ENCODE peak calls at places on chromosomes 13 and 19, in eight cellular contexts. T, H, S, N, O, Z, W and I are unnamed samples.

GRCh38 chr13:91704398-91704797 is 306.0 kb downstream of the GPC5 start:
- DNase-seq in N (no peak), H (peak; percentile 1), S (no peak), W (no peak), T (no peak), O (no peak), Z (no peak), I (no peak)

GRCh38 chr13:70987043-70987442 is 878.8 kb upstream of the KLHL1 start:
- DNase-seq in W (no peak), S (no peak), Z (no peak), O (no peak), H (no peak), N (peak; percentile 43), T (no peak), I (no peak)

GRCh38 chr19:19120308-19121156 is 17.7 kb downstream of the TMEM161A start:
- DNase-seq in S (no peak), O (peak; percentile 99), N (no peak), H (peak; percentile 78), Z (no peak), T (peak; percentile 89), W (peak; percentile 82), I (peak; percentile 53)

GRCh38 chr19:33878136-33878535 is 81.5 kb downstream of the KCTD15 start:
- DNase-seq in Z (no peak), N (peak; percentile 9), S (no peak), T (no peak), H (no peak), O (no peak), W (no peak), I (no peak)

GRCh38 chr13:108560092-108560491 is 69.3 kb upstream of the MYO16 start:
- DNase-seq in N (no peak), S (no peak), Z (no peak), O (peak; percentile 4), W (no peak), H (no peak), T (no peak), I (no peak)

GRCh38 chr19:55973982-55974381 is 12.6 kb upstream of the NLRP5 start:
- DNase-seq in Z (no peak), W (no peak), N (no peak), H (no peak), T (no peak), O (no peak), S (no peak), I (no peak)

GRCh38 chr19:18507021-18507726 is 14.7 kb downstream of the ELL start:
- DNase-seq in W (no peak), Z (no peak), T (peak; percentile 37), N (no peak), H (no peak), S (no peak), O (no peak), I (peak; percentile 69)

GRCh38 chr19:16447015-16447384 is 24.8 kb downstream of the EPS15L1 start:
- DNase-seq in Z (no peak), O (no peak), N (peak; percentile 86), S (no peak), H (peak; percentile 91), T (peak; percentile 98), W (peak; percentile 95), I (no peak)

GRCh38 chr13:114106991-114107685 is 25.3 kb downstream of the RASA3 start:
- DNase-seq in Z (peak; percentile 18), N (peak; percentile 66), S (no peak), O (no peak), W (no peak), T (no peak), H (no peak), I (no peak)

DNA sequence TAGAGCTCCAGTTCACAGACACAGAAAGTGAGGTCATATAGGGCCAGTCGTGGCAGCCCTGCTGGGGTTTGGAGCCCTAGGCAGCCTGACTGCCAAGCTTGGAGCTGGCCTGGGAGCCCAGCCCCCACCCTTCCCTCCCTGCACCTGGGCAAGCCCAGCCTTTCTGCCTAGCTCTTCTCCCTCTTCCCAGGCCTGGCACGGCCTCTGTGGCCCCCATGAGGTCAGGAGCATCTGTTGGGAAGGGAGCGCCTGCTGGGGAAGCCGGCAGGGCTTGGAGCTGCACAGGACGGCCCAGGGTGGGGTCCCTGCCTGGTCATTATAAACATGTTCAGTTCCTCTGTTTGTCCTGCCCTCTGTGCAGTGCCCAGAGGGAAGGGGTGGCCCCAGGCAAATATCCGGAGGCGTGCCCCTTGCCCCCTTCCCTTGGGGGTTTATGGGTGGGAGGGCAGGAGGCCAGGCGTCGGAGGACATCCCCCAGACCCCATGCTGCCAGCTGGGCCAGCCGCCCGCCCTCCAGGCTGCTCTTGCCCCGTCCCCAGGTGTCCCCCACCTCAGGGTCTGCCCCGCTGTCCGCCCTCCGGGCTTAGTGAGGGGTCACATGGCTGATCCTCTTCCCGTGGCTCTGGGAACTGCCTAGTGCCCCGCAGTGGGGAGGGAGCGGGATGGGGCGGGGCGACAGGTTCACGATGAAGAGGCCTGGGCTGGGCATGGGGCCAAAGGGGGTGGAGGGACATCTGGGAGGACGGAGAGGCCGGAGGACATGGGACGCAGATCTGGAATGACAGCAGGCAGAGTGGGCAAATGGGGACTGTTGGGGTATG is 30.0 kb upstream of the NCCRP1 start:
- DNase-seq in S (no peak), O (no peak), H (no peak), Z (no peak), T (peak; percentile 37), N (peak; percentile 86), W (no peak), I (no peak)
- H3K4me3 ChIP-seq in S (no peak overlapping the region), O (no peak overlapping the region), H (no peak overlapping the region), Z (no peak overlapping the region), T (no peak overlapping the region), N (no peak overlapping the region), W (no peak overlapping the region), I (no peak overlapping the region)

DNA sequence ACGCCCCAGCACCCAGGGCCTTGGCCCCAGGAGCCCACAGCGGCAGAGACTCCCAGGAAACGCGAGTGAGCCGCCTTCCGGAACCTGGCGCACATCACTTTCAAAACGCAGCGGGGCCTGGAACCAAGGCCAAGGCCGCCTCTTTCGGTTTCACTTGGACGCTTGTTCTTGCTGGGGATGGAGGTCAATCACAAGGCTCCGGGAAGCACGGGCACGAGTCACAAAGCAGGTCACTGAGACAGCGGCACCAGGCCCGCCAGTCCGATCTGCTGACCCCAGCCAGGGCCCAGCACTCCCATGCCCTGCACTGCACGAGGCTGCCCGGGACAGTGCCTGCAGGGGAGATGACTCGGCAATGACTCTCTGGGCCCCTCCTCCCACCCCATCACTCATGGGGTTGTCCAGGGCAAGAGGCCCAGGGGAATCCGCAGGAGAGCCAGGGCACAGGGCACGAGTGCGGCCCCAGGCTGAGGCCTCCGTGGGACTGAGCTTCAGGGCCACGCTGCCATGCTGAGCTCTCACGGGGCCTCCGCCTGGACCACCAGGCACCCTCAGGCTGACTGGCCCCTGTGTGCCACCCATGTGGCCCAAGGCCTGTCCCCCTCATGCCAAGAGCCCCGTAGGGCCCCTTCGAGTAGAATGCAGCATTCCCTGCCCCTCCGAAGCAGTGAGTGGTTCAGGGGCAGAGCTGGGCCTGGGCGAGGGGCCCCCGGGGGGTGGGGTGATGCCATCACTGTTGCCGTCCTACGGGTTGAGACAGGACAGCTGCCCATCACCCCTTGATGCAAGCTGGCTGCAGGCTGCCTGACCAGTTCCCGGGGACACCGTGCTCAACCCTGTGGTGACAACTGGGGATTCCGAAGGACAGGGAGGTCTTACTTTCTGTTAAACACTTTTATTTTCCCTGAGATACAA is 4.9 kb downstream of the SBNO2 start:
- DNase-seq in N (peak; percentile 79), O (peak; percentile 58), S (no peak), T (peak; percentile 87), W (peak; percentile 46), H (peak; percentile 72), Z (no peak), I (no peak)
- H3K4me3 ChIP-seq in N (no peak overlapping the region), O (no peak overlapping the region), S (no peak overlapping the region), T (peak overlapping the region; percentile 50), W (no peak overlapping the region), H (peak overlapping the region; percentile 42), Z (no peak overlapping the region), I (no peak overlapping the region)

GRCh38 chr19:41546386-41546789 is 29.6 kb upstream of the CEACAM21 start:
- DNase-seq in T (no peak), Z (peak; percentile 38), S (no peak), O (no peak), H (no peak), W (no peak), N (no peak), I (no peak)

GRCh38 chr19:41548954-41549688 is 26.8 kb upstream of the CEACAM21 start:
- DNase-seq in O (peak; percentile 79), T (no peak), S (peak; percentile 78), H (no peak), N (no peak), Z (peak; percentile 79), W (no peak), I (peak; percentile 32)

GRCh38 chr19:41548047-41548446 is 27.9 kb upstream of the CEACAM21 start:
- DNase-seq in O (no peak), W (no peak), Z (no peak), T (no peak), S (no peak), H (no peak), N (no peak), I (no peak)

GRCh38 chr19:41545547-41545946 is 30.4 kb upstream of the CEACAM21 start:
- DNase-seq in N (no peak), H (no peak), T (no peak), O (no peak), W (no peak), Z (peak; percentile 44), S (no peak), I (no peak)

DNA sequence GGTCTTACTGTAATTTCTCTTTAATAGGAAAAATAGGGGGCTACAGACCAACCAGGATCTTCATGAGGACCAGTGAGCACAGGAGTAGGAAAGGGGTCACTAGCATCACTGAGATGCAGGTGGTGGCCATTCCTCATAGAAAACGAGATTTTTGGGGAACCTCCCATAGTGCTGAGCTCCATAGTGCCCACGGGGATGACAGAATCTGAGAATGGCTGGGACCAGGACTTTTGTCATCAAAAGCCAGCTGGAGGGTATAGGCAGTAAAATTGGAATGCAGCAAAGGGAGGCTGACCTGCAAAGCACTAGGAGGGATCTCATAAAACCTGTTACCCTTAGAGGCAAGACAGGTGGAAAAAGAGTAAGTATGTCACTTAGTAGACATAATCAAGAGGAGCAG is 28.4 kb upstream of the CEACAM21 start:
- DNase-seq in W (no peak), Z (no peak), N (no peak), H (no peak), O (no peak), T (no peak), S (no peak), I (no peak)
- H3K4me3 ChIP-seq in W (no peak overlapping the region), Z (no peak overlapping the region), N (no peak overlapping the region), H (no peak overlapping the region), O (no peak overlapping the region), T (no peak overlapping the region), S (no peak overlapping the region), I (no peak overlapping the region)

GRCh38 chr13:110797230-110797877 is 83.9 kb downstream of the ING1 start:
- DNase-seq in H (no peak), S (no peak), Z (no peak), T (no peak), N (no peak), O (peak; percentile 19), W (peak; percentile 44), I (no peak)

GRCh38 chr13:110801044-110801443 is 87.5 kb downstream of the ING1 start:
- DNase-seq in Z (no peak), O (peak; percentile 11), N (no peak), H (no peak), S (no peak), W (no peak), T (no peak), I (no peak)

GRCh38 chr13:110794209-110794608 is 80.7 kb downstream of the ING1 start:
- DNase-seq in S (no peak), W (no peak), H (no peak), O (no peak), T (no peak), Z (no peak), N (no peak), I (no peak)

GRCh38 chr13:110798595-110798994 is 85.1 kb downstream of the ING1 start:
- DNase-seq in W (no peak), O (no peak), N (no peak), T (no peak), H (no peak), S (no peak), Z (no peak), I (no peak)

GRCh38 chr13:110799246-110800236 is 86.0 kb downstream of the ING1 start:
- DNase-seq in T (peak; percentile 90), S (no peak), W (peak; percentile 96), N (peak; percentile 85), O (no peak), Z (no peak), H (peak; percentile 39), I (no peak)
- H3K4me3 ChIP-seq in T (peak overlapping the region; percentile 44), S (no peak overlapping the region), W (peak overlapping the region; percentile 51), N (peak overlapping the region; percentile 14), O (no peak overlapping the region), Z (no peak overlapping the region), H (peak overlapping the region; percentile 49), I (no peak overlapping the region)